ENCODE peak calls at places on chromosomes 4 and X, in seven cellular contexts. One of them, this sample, is unnamed.

GRCh38 chr4:189787216-189788031 is 153.2 kb upstream of the FRG1 start:
- DNase-seq in transverse colon: no peak
- DNase-seq in A549: no peak
- DNase-seq in esophagus muscularis mucosa: no peak
- DNase-seq in SK-N-SH: no peak
- DNase-seq in K562: no peak
- DNase-seq in upper lobe of left lung: no peak
- DNase-seq in this sample: no peak

GRCh38 chr4:89275587-89275986 is 32.0 kb downstream of the GPRIN3 start:
- DNase-seq in transverse colon: no peak
- DNase-seq in A549: peak
- DNase-seq in esophagus muscularis mucosa: no peak
- DNase-seq in SK-N-SH: no peak
- DNase-seq in K562: no peak
- DNase-seq in upper lobe of left lung: no peak
- DNase-seq in this sample: no peak

GRCh38 chr4:163556169-163556568 is 61.7 kb downstream of the TMA16 start:
- DNase-seq in transverse colon: no peak
- DNase-seq in A549: no peak
- DNase-seq in esophagus muscularis mucosa: no peak
- DNase-seq in SK-N-SH: no peak
- DNase-seq in K562: no peak
- DNase-seq in upper lobe of left lung: no peak
- DNase-seq in this sample: no peak

GRCh38 chrX:41605144-41605543 is 83.6 kb upstream of the GPR34 start:
- DNase-seq in transverse colon: no peak
- DNase-seq in A549: no peak
- DNase-seq in esophagus muscularis mucosa: no peak
- DNase-seq in SK-N-SH: no peak
- DNase-seq in K562: no peak
- DNase-seq in upper lobe of left lung: no peak
- DNase-seq in this sample: no peak

GRCh38 chr4:4386736-4387392 is at the start of gene NSG1:
- DNase-seq in transverse colon: no peak
- DNase-seq in A549: no peak
- DNase-seq in esophagus muscularis mucosa: no peak
- DNase-seq in SK-N-SH: no peak
- DNase-seq in K562: peak
- DNase-seq in upper lobe of left lung: peak
- DNase-seq in this sample: no peak

GRCh38 chrX:27746516-27746915 is 61.3 kb upstream of the MAGEB10 start:
- DNase-seq in transverse colon: no peak
- DNase-seq in A549: no peak
- DNase-seq in esophagus muscularis mucosa: no peak
- DNase-seq in SK-N-SH: no peak
- DNase-seq in K562: no peak
- DNase-seq in upper lobe of left lung: no peak
- DNase-seq in this sample: no peak

GRCh38 chr4:181475781-181476180 is 767.4 kb upstream of the TENM3 start:
- DNase-seq in transverse colon: no peak
- DNase-seq in A549: no peak
- DNase-seq in esophagus muscularis mucosa: no peak
- DNase-seq in SK-N-SH: no peak
- DNase-seq in K562: no peak
- DNase-seq in upper lobe of left lung: peak
- DNase-seq in this sample: no peak

GRCh38 chr4:144615182-144615581 is 30.8 kb upstream of the HHIP start:
- DNase-seq in transverse colon: no peak
- DNase-seq in A549: no peak
- DNase-seq in esophagus muscularis mucosa: no peak
- DNase-seq in SK-N-SH: no peak
- DNase-seq in K562: no peak
- DNase-seq in upper lobe of left lung: no peak
- DNase-seq in this sample: no peak

GRCh38 chrX:39157796-39158195 is 356.5 kb downstream of the MID1IP1 start:
- DNase-seq in transverse colon: no peak
- DNase-seq in A549: no peak
- DNase-seq in esophagus muscularis mucosa: no peak
- DNase-seq in SK-N-SH: no peak
- DNase-seq in K562: no peak
- DNase-seq in upper lobe of left lung: no peak
- DNase-seq in this sample: no peak

GRCh38 chrX:70592091-70592490 is 147.5 kb downstream of the DLG3 start:
- DNase-seq in transverse colon: no peak
- DNase-seq in A549: peak
- DNase-seq in esophagus muscularis mucosa: no peak
- DNase-seq in SK-N-SH: no peak
- DNase-seq in K562: no peak
- DNase-seq in upper lobe of left lung: no peak
- DNase-seq in this sample: no peak

GRCh38 chr4:98468744-98469143 is 189.7 kb downstream of the TSPAN5 start:
- DNase-seq in transverse colon: no peak
- DNase-seq in A549: no peak
- DNase-seq in esophagus muscularis mucosa: no peak
- DNase-seq in SK-N-SH: no peak
- DNase-seq in K562: no peak
- DNase-seq in upper lobe of left lung: no peak
- DNase-seq in this sample: no peak

GRCh38 chrX:46268429-46268828 is 276.8 kb downstream of the ZNF674 start:
- DNase-seq in transverse colon: no peak
- DNase-seq in A549: peak
- DNase-seq in esophagus muscularis mucosa: no peak
- DNase-seq in SK-N-SH: no peak
- DNase-seq in K562: no peak
- DNase-seq in upper lobe of left lung: no peak
- DNase-seq in this sample: no peak

GRCh38 chrX:51825432-51825831 is 68.0 kb upstream of the MAGED1 start:
- DNase-seq in transverse colon: no peak
- DNase-seq in A549: no peak
- DNase-seq in esophagus muscularis mucosa: no peak
- DNase-seq in SK-N-SH: no peak
- DNase-seq in K562: no peak
- DNase-seq in upper lobe of left lung: no peak
- DNase-seq in this sample: no peak

GRCh38 chr4:173436149-173436579 is 37.2 kb upstream of the SCRG1 start:
- DNase-seq in transverse colon: no peak
- DNase-seq in A549: no peak
- DNase-seq in esophagus muscularis mucosa: no peak
- DNase-seq in SK-N-SH: no peak
- DNase-seq in K562: no peak
- DNase-seq in upper lobe of left lung: no peak
- DNase-seq in this sample: no peak

GRCh38 chr4:140943486-140943885 is 187.3 kb upstream of the TBC1D9 start:
- DNase-seq in transverse colon: no peak
- DNase-seq in A549: no peak
- DNase-seq in esophagus muscularis mucosa: no peak
- DNase-seq in SK-N-SH: no peak
- DNase-seq in K562: no peak
- DNase-seq in upper lobe of left lung: no peak
- DNase-seq in this sample: no peak

GRCh38 chr4:38106886-38107514 is 146.8 kb downstream of the PTTG2 start:
- DNase-seq in transverse colon: no peak
- DNase-seq in A549: no peak
- DNase-seq in esophagus muscularis mucosa: no peak
- DNase-seq in SK-N-SH: no peak
- DNase-seq in K562: peak
- DNase-seq in upper lobe of left lung: peak
- DNase-seq in this sample: no peak

GRCh38 chr4:100605144-100605543 is 87.3 kb upstream of the EMCN start:
- DNase-seq in transverse colon: no peak
- DNase-seq in A549: no peak
- DNase-seq in esophagus muscularis mucosa: no peak
- DNase-seq in SK-N-SH: no peak
- DNase-seq in K562: no peak
- DNase-seq in upper lobe of left lung: no peak
- DNase-seq in this sample: no peak

GRCh38 chrX:94400488-94400887 is 726.5 kb downstream of the FAM133A start:
- DNase-seq in transverse colon: no peak
- DNase-seq in A549: no peak
- DNase-seq in esophagus muscularis mucosa: no peak
- DNase-seq in SK-N-SH: no peak
- DNase-seq in K562: no peak
- DNase-seq in upper lobe of left lung: no peak
- DNase-seq in this sample: no peak

GRCh38 chrX:48521353-48522243 is at the start of gene EBP:
- DNase-seq in transverse colon: peak
- DNase-seq in A549: peak
- DNase-seq in esophagus muscularis mucosa: peak
- DNase-seq in SK-N-SH: peak
- DNase-seq in K562: peak
- DNase-seq in upper lobe of left lung: peak
- DNase-seq in this sample: peak
- TF ChIP-seq EP300 in transverse colon: no peak
- TF ChIP-seq EP300 in A549: no peak
- TF ChIP-seq EP300 in esophagus muscularis mucosa: no peak
- TF ChIP-seq EP300 in SK-N-SH: no peak
- TF ChIP-seq EP300 in K562: no peak
- TF ChIP-seq EP300 in upper lobe of left lung: no peak
- TF ChIP-seq EP300 in this sample: no peak

DNA sequence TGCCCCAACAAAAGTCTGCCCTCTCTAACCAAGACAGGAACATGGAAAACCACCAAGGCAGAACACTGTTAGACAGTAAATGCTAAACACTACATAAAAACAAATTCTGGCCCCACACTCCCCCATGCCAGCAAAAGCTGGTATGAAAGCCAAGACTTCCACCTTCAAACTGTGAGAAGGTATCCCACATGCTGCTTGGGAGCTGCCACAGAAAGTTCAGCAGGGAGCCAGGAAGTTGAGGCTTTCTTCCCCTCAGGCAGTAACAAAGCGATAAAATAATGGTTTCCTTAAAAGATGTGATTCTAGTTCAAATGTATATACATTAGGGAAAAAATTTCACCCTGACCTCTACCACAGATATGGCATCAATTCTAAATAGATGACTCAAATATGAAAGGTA is 770.4 kb upstream of the NDST4 start:
- DNase-seq in transverse colon: no peak
- DNase-seq in A549: no peak
- DNase-seq in esophagus muscularis mucosa: no peak
- DNase-seq in SK-N-SH: no peak
- DNase-seq in K562: no peak
- DNase-seq in upper lobe of left lung: no peak
- DNase-seq in this sample: no peak
- H3K4me3 ChIP-seq in transverse colon: no peak
- H3K4me3 ChIP-seq in A549: no peak
- H3K4me3 ChIP-seq in esophagus muscularis mucosa: no peak
- H3K4me3 ChIP-seq in SK-N-SH: no peak
- H3K4me3 ChIP-seq in K562: no peak
- H3K4me3 ChIP-seq in upper lobe of left lung: no peak
- H3K4me3 ChIP-seq in this sample: no peak

GRCh38 chr4:137768196-137768595 is 235.9 kb upstream of the PCDH18 start:
- DNase-seq in transverse colon: no peak
- DNase-seq in A549: no peak
- DNase-seq in esophagus muscularis mucosa: no peak
- DNase-seq in SK-N-SH: no peak
- DNase-seq in K562: no peak
- DNase-seq in upper lobe of left lung: no peak
- DNase-seq in this sample: no peak
- H3K27ac ChIP-seq in transverse colon: no peak
- H3K27ac ChIP-seq in A549: no peak
- H3K27ac ChIP-seq in esophagus muscularis mucosa: no peak
- H3K27ac ChIP-seq in SK-N-SH: no peak
- H3K27ac ChIP-seq in K562: no peak
- H3K27ac ChIP-seq in upper lobe of left lung: no peak
- H3K27ac ChIP-seq in this sample: no peak

DNA sequence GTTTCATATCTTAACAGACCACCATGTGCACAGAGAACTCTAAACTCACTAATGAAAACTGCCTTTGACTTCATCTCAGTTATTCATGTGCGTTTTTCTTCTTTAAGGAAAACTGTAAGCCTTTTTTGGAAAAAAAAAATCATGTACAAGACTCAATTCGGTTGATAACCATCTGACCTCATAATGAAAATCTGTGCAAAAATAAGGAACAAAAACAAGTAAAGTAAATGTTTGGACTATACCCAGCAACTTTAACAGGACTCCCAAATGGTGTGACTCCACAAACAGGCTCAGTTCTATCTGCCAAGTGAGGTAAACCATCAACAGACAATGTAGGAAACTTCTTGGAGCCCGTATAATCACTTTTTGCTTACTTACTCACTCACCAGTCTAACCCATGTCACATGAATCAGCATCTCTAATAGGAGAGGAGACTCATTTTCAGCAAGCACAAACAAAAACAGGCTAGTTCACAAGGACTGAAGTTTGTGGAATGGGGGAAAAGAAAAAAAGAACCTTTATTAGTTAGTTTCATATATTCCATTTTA is 9.3 kb downstream of the APOO start:
- DNase-seq in transverse colon: no peak
- DNase-seq in A549: no peak
- DNase-seq in esophagus muscularis mucosa: no peak
- DNase-seq in SK-N-SH: no peak
- DNase-seq in K562: no peak
- DNase-seq in upper lobe of left lung: no peak
- DNase-seq in this sample: no peak
- TF ChIP-seq EP300 in transverse colon: no peak
- TF ChIP-seq EP300 in A549: no peak
- TF ChIP-seq EP300 in esophagus muscularis mucosa: no peak
- TF ChIP-seq EP300 in SK-N-SH: no peak
- TF ChIP-seq EP300 in K562: no peak
- TF ChIP-seq EP300 in upper lobe of left lung: no peak
- TF ChIP-seq EP300 in this sample: no peak

GRCh38 chr4:101948055-101948454 is 157.5 kb downstream of the BANK1 start:
- DNase-seq in transverse colon: no peak
- DNase-seq in A549: no peak
- DNase-seq in esophagus muscularis mucosa: no peak
- DNase-seq in SK-N-SH: no peak
- DNase-seq in K562: no peak
- DNase-seq in upper lobe of left lung: no peak
- DNase-seq in this sample: no peak
- H3K4me3 ChIP-seq in transverse colon: no peak
- H3K4me3 ChIP-seq in A549: no peak
- H3K4me3 ChIP-seq in esophagus muscularis mucosa: no peak
- H3K4me3 ChIP-seq in SK-N-SH: no peak
- H3K4me3 ChIP-seq in K562: no peak
- H3K4me3 ChIP-seq in upper lobe of left lung: no peak
- H3K4me3 ChIP-seq in this sample: no peak

This sample was measured in tibial nerve.